ENCODE peak calls at places on chromosome 4, in eight cellular contexts. I is kidney, F is mammary epithelial cell, W is SW480, N is activated gamma-delta T cell treated with Interleukin-2 at 50 U/mL for 16 hours, T is NAMALWA, M is right cardiac atrium, A is GM20000. P is an unnamed sample.

GRCh38 chr4:15004701-15005301 is 2.5 kb downstream of the CPEB2 start:
- DNase-seq in I (peak; percentile 94), F (peak; percentile 80), W (peak; percentile 40), N (peak; percentile 12), T (peak; percentile 50), M (peak; percentile 95), A (peak; percentile 49), P (peak; percentile 81)

GRCh38 chr4:81499840-81500239 is 28.1 kb upstream of the RASGEF1B start:
- DNase-seq in I (no peak), F (no peak), W (no peak), N (no peak), T (no peak), M (no peak), A (no peak), P (no peak)

GRCh38 chr4:121989715-121990114 is 37.9 kb upstream of the TRPC3 start:
- DNase-seq in I (no peak), F (no peak), W (peak; percentile 35), N (no peak), T (no peak), M (no peak), A (no peak), P (no peak)

GRCh38 chr4:39502034-39502658 is 25.1 kb downstream of the UGDH start:
- DNase-seq in I (no peak), F (peak; percentile 52), W (no peak), N (no peak), T (no peak), M (no peak), A (no peak), P (no peak)

GRCh38 chr4:141346144-141346543 is 125.4 kb downstream of the ZNF330 start:
- DNase-seq in I (no peak), F (peak; percentile 39), W (peak; percentile 58), N (no peak), T (peak; percentile 26), M (no peak), A (peak; percentile 51), P (peak; percentile 66)

GRCh38 chr4:185002784-185003183 is 15.5 kb upstream of the HELT start:
- DNase-seq in I (no peak), F (no peak), W (no peak), N (no peak), T (no peak), M (no peak), A (no peak), P (no peak)

GRCh38 chr4:73259552-73260140 is 1.0 kb upstream of the ANKRD17 start:
- DNase-seq in I (no peak), F (no peak), W (peak; percentile 26), N (no peak), T (peak; percentile 62), M (no peak), A (peak; percentile 11), P (no peak)

GRCh38 chr4:83107636-83108035 is 6.9 kb downstream of the PLAC8 start:
- DNase-seq in I (no peak), F (no peak), W (no peak), N (no peak), T (no peak), M (no peak), A (no peak), P (no peak)

GRCh38 chr4:26785766-26786165 is 74.9 kb upstream of the STIM2 start:
- DNase-seq in I (no peak), F (no peak), W (no peak), N (no peak), T (no peak), M (no peak), A (no peak), P (no peak)

GRCh38 chr4:125266901-125267601 is 47.7 kb upstream of the FAT4 start:
- DNase-seq in I (no peak), F (peak; percentile 96), W (no peak), N (no peak), T (no peak), M (no peak), A (no peak), P (peak; percentile 89)

GRCh38 chr4:84479663-84480062 is 19.4 kb downstream of the NKX6-1 start:
- DNase-seq in I (no peak), F (no peak), W (no peak), N (no peak), T (no peak), M (no peak), A (no peak), P (no peak)

GRCh38 chr4:109998867-109999303 is 86.2 kb downstream of the EGF start:
- DNase-seq in I (no peak), F (peak; percentile 44), W (peak; percentile 72), N (peak; percentile 27), T (peak; percentile 90), M (no peak), A (peak; percentile 39), P (peak; percentile 75)

GRCh38 chr4:158760866-158761265 is 8.0 kb upstream of the FNIP2 start:
- DNase-seq in I (no peak), F (no peak), W (no peak), N (no peak), T (no peak), M (no peak), A (no peak), P (no peak)

GRCh38 chr4:112421911-112422310 is 94.1 kb downstream of the NEUROG2 start:
- DNase-seq in I (no peak), F (no peak), W (no peak), N (no peak), T (no peak), M (no peak), A (no peak), P (no peak)

GRCh38 chr4:90715242-90715641 is 588.0 kb downstream of the CCSER1 start:
- DNase-seq in I (no peak), F (no peak), W (no peak), N (no peak), T (no peak), M (no peak), A (no peak), P (no peak)

GRCh38 chr4:85778809-85779124 is 303.8 kb downstream of the ARHGAP24 start:
- DNase-seq in I (no peak), F (no peak), W (no peak), N (no peak), T (peak; percentile 66), M (no peak), A (peak; percentile 30), P (peak; percentile 34)

GRCh38 chr4:70613893-70614572 is 14.5 kb upstream of the ENAM start:
- DNase-seq in I (no peak), F (no peak), W (no peak), N (no peak), T (peak; percentile 30), M (no peak), A (no peak), P (no peak)

GRCh38 chr4:162409048-162409447 is 245.2 kb upstream of the FSTL5 start:
- DNase-seq in I (peak; percentile 68), F (no peak), W (no peak), N (no peak), T (no peak), M (no peak), A (no peak), P (no peak)

GRCh38 chr4:89860971-89861370 is 24.0 kb upstream of the SNCA start:
- DNase-seq in I (no peak), F (no peak), W (no peak), N (no peak), T (no peak), M (no peak), A (no peak), P (no peak)

GRCh38 chr4:30653291-30653690 is 66.9 kb upstream of the PCDH7 start:
- DNase-seq in I (no peak), F (no peak), W (no peak), N (no peak), T (no peak), M (no peak), A (no peak), P (no peak)

GRCh38 chr4:2367626-2368025 is 50.8 kb downstream of the ZFYVE28 start:
- DNase-seq in I (no peak), F (no peak), W (no peak), N (no peak), T (no peak), M (no peak), A (no peak), P (no peak)

GRCh38 chr4:85005865-85006377 is 39.4 kb upstream of the WDFY3 start:
- DNase-seq in I (no peak), F (peak; percentile 84), W (no peak), N (no peak), T (no peak), M (no peak), A (no peak), P (peak; percentile 86)

GRCh38 chr4:1683903-1684755 is at the start of gene FAM53A:
- DNase-seq in I (peak; percentile 96), F (peak; percentile 79), W (peak; percentile 75), N (peak; percentile 94), T (peak; percentile 83), M (peak; percentile 98), A (peak; percentile 99), P (peak; percentile 88)

GRCh38 chr4:154073107-154073817 is 284.4 kb upstream of the SFRP2 start:
- DNase-seq in I (no peak), F (peak; percentile 90), W (no peak), N (no peak), T (no peak), M (no peak), A (no peak), P (peak; percentile 76)

GRCh38 chr4:76806336-76806735 is 91.6 kb downstream of the SOWAHB start:
- DNase-seq in I (no peak), F (no peak), W (no peak), N (no peak), T (no peak), M (no peak), A (no peak), P (no peak)

GRCh38 chr4:38489924-38490639 is 173.9 kb upstream of the KLF3 start:
- DNase-seq in I (no peak), F (peak; percentile 70), W (no peak), N (no peak), T (no peak), M (peak; percentile 57), A (no peak), P (no peak)

GRCh38 chr4:175935016-175935661 is 123.1 kb upstream of the GPM6A start:
- DNase-seq in I (no peak), F (peak; percentile 47), W (peak; percentile 67), N (no peak), T (no peak), M (no peak), A (no peak), P (peak; percentile 34)

GRCh38 chr4:126737899-126738526 is 894.7 kb upstream of the INTU start:
- DNase-seq in I (no peak), F (no peak), W (no peak), N (no peak), T (no peak), M (no peak), A (no peak), P (no peak)

GRCh38 chr4:170017252-170017651 is 8.9 kb downstream of the MFAP3L start:
- DNase-seq in I (no peak), F (no peak), W (no peak), N (no peak), T (no peak), M (no peak), A (no peak), P (no peak)

GRCh38 chr4:5571646-5572045 is 136.7 kb downstream of the EVC2 start:
- DNase-seq in I (no peak), F (no peak), W (no peak), N (no peak), T (no peak), M (no peak), A (no peak), P (no peak)

GRCh38 chr4:156019238-156019637 is 65.6 kb upstream of the CTSO start:
- DNase-seq in I (no peak), F (no peak), W (no peak), N (no peak), T (no peak), M (no peak), A (no peak), P (no peak)

GRCh38 chr4:74096265-74096980 is 2.6 kb downstream of the CXCL2 start:
- DNase-seq in I (no peak), F (peak; percentile 71), W (no peak), N (no peak), T (no peak), M (no peak), A (no peak), P (peak; percentile 40)

GRCh38 chr4:79209822-79210635 is 115.8 kb downstream of the NAA11 start:
- DNase-seq in I (peak; percentile 43), F (no peak), W (no peak), N (no peak), T (peak; percentile 69), M (peak; percentile 31), A (no peak), P (no peak)

GRCh38 chr4:26223160-26223559 is 97.7 kb upstream of the RBPJ start:
- DNase-seq in I (no peak), F (peak; percentile 12), W (no peak), N (no peak), T (no peak), M (no peak), A (no peak), P (no peak)